ENCODE peak calls at places on chromosomes 6 and 20, in six cellular contexts. I, X, Q, S, U and J are unnamed samples.

GRCh38 chr6:130587778-130588520 is 222.1 kb downstream of the TMEM200A start:
- DNase-seq in U (no peak), I (peak; percentile 80), S (no peak), Q (no peak), X (no peak), J (no peak)

GRCh38 chr6:116447496-116448011 is 13.6 kb upstream of the CALHM6 start:
- DNase-seq in U (peak; percentile 7), S (no peak), X (peak; percentile 20), I (peak; percentile 95), Q (no peak), J (no peak)

GRCh38 chr6:4879724-4880372 is 103.6 kb downstream of the CDYL start:
- DNase-seq in X (no peak), Q (no peak), U (no peak), S (no peak), I (no peak), J (no peak)

GRCh38 chr6:110816677-110817076 is 1.4 kb upstream of the CDK19 start:
- DNase-seq in S (no peak), U (no peak), Q (no peak), X (no peak), I (no peak), J (no peak)

GRCh38 chr6:98486052-98486451 is 348.3 kb upstream of the POU3F2 start:
- DNase-seq in I (no peak), X (no peak), U (no peak), S (no peak), Q (no peak), J (no peak)

GRCh38 chr20:18362916-18363315 is 74.6 kb downstream of the ZNF133 start:
- DNase-seq in U (no peak), Q (no peak), I (no peak), X (no peak), S (no peak), J (no peak)

GRCh38 chr6:153965996-153966395 is 73.0 kb upstream of the OPRM1 start:
- DNase-seq in S (no peak), U (no peak), I (peak; percentile 6), X (no peak), Q (no peak), J (no peak)

GRCh38 chr6:84597238-84597875 is 167.0 kb downstream of the TBX18 start:
- DNase-seq in X (no peak), U (peak; percentile 14), Q (no peak), I (no peak), S (no peak), J (no peak)

GRCh38 chr20:64158346-64159285 is 5.6 kb upstream of the MYT1 start:
- DNase-seq in Q (no peak), U (no peak), X (no peak), I (no peak), S (no peak), J (no peak)

GRCh38 chr20:63753381-63753780 is 13.8 kb downstream of the SLC2A4RG start:
- DNase-seq in X (no peak), U (no peak), S (no peak), I (no peak), Q (no peak), J (no peak)

GRCh38 chr6:118288355-118289124 is 259.6 kb upstream of the PLN start:
- DNase-seq in S (no peak), U (no peak), I (peak; percentile 46), Q (no peak), X (no peak), J (no peak)

GRCh38 chr6:31158863-31159855 is 770 bp downstream of the TCF19 start:
- DNase-seq in X (no peak), Q (no peak), I (peak; percentile 52), S (no peak), U (no peak), J (no peak)
- H3K27ac ChIP-seq in X (no peak overlapping the region), Q (peak overlapping the region; percentile 72), I (peak overlapping the region; percentile 33), S (no peak overlapping the region), U (peak overlapping the region; percentile 63), J (peak overlapping the region; percentile 82)

GRCh38 chr6:317452-318144 is 25.3 kb downstream of the DUSP22 start:
- DNase-seq in Q (no peak), S (no peak), X (no peak), I (no peak), U (no peak), J (no peak)
- H3K9me3 ChIP-seq in Q (no peaks in the 10 kb centered on the region), S (no peaks in the 10 kb centered on the region), X (no peaks in the 10 kb centered on the region), I (no peaks in the 10 kb centered on the region), U (no peaks in the 10 kb centered on the region), J (no peaks in the 10 kb centered on the region)

GRCh38 chr20:1958426-1958825 is 35.4 kb downstream of the PDYN start:
- DNase-seq in S (no peak), U (no peak), X (no peak), I (no peak), Q (no peak), J (peak; percentile 29)
- H3K27ac ChIP-seq in S (no peak overlapping the region), U (no peak overlapping the region), X (no peak overlapping the region), I (no peak overlapping the region), Q (no peak overlapping the region), J (no peak overlapping the region)

GRCh38 chr6:104929348-104929747 is 27.6 kb upstream of the LIN28B start:
- DNase-seq in I (no peak), U (no peak), Q (no peak), X (no peak), S (no peak), J (no peak)

GRCh38 chr6:104930939-104931338 is 26.0 kb upstream of the LIN28B start:
- DNase-seq in U (no peak), Q (no peak), S (no peak), I (no peak), X (no peak), J (no peak)

GRCh38 chr6:104928141-104928540 is 28.8 kb upstream of the LIN28B start:
- DNase-seq in S (no peak), U (no peak), Q (no peak), X (no peak), I (no peak), J (no peak)
- H3K9me3 ChIP-seq in S (no peaks in the 10 kb centered on the region), U (no peaks in the 10 kb centered on the region), Q (no peaks in the 10 kb centered on the region), X (no peaks in the 10 kb centered on the region), I (no peaks in the 10 kb centered on the region), J (no peaks in the 10 kb centered on the region)

GRCh38 chr6:6856538-6857523 is 250.9 kb upstream of the RREB1 start:
- DNase-seq in Q (no peak), S (peak; percentile 78), U (peak; percentile 33), X (peak; percentile 59), I (peak; percentile 63), J (no peak)

GRCh38 chr6:6861346-6861745 is 246.4 kb upstream of the RREB1 start:
- DNase-seq in U (no peak), Q (no peak), X (no peak), I (no peak), S (no peak), J (no peak)

GRCh38 chr6:6858533-6858982 is 249.2 kb upstream of the RREB1 start:
- DNase-seq in U (no peak), S (no peak), X (no peak), I (no peak), Q (no peak), J (no peak)

GRCh38 chr6:6859722-6860121 is 248.0 kb upstream of the RREB1 start:
- DNase-seq in I (no peak), S (no peak), U (no peak), Q (no peak), X (no peak), J (no peak)

GRCh38 chr6:6857528-6857927 is 250.2 kb upstream of the RREB1 start:
- DNase-seq in S (no peak), X (no peak), I (no peak), Q (no peak), U (no peak), J (no peak)
- H3K27ac ChIP-seq in S (no peak overlapping the region), X (no peak overlapping the region), I (no peak overlapping the region), Q (no peak overlapping the region), U (no peak overlapping the region), J (no peak overlapping the region)